ENCODE peak calls at places on chromosomes 6 and 20, in eight cellular contexts. X is suprapubic skin, E is Panc1, B is HL-60, O is endothelial cell of umbilical vein, C is transverse colon, Z is breast epithelium, T is K562. Y is an unnamed sample.

GRCh38 chr20:46808565-46808964 is 86.1 kb upstream of the EYA2 start:
- DNase-seq in X (no peak), E (no peak), B (no peak), O (no peak), C (no peak), Z (no peak), T (no peak), Y (no peak)

GRCh38 chr6:20673458-20673857 is 139.2 kb downstream of the CDKAL1 start:
- DNase-seq in X (no peak), E (no peak), B (no peak), O (no peak), C (no peak), Z (no peak), T (no peak), Y (no peak)

GRCh38 chr6:28635547-28636158 is 110.0 kb downstream of the GPX5 start:
- DNase-seq in X (no peak), E (no peak), B (no peak), O (no peak), C (no peak), Z (no peak), T (no peak), Y (no peak)

GRCh38 chr20:37323985-37324384 is 22.0 kb upstream of the SRC start:
- DNase-seq in X (no peak), E (no peak), B (no peak), O (no peak), C (no peak), Z (no peak), T (no peak), Y (no peak)

GRCh38 chr6:7811441-7811840 is 85.5 kb downstream of the BMP6 start:
- DNase-seq in X (no peak), E (no peak), B (no peak), O (no peak), C (no peak), Z (no peak), T (no peak), Y (no peak)

GRCh38 chr20:61287583-61287982 is 35.5 kb downstream of the CDH4 start:
- DNase-seq in X (no peak), E (no peak), B (no peak), O (no peak), C (no peak), Z (no peak), T (no peak), Y (no peak)

GRCh38 chr20:19252670-19253120 is 40.3 kb downstream of the SLC24A3 start:
- DNase-seq in X (peak; percentile 84), E (no peak), B (peak; percentile 99), O (no peak), C (peak; percentile 26), Z (no peak), T (no peak), Y (no peak)

GRCh38 chr20:8853805-8854338 is 215.0 kb upstream of the PLCB4 start:
- DNase-seq in X (no peak), E (peak; percentile 51), B (no peak), O (peak; percentile 90), C (no peak), Z (no peak), T (peak; percentile 61), Y (no peak)

GRCh38 chr6:39273394-39273793 is 40.8 kb downstream of the KCNK17 start:
- DNase-seq in X (no peak), E (no peak), B (no peak), O (no peak), C (peak; percentile 41), Z (no peak), T (no peak), Y (peak; percentile 73)

GRCh38 chr6:125688138-125688537 is 61.3 kb upstream of the HEY2 start:
- DNase-seq in X (no peak), E (no peak), B (no peak), O (no peak), C (no peak), Z (no peak), T (no peak), Y (no peak)

GRCh38 chr6:121516331-121516730 is 80.9 kb downstream of the GJA1 start:
- DNase-seq in X (no peak), E (no peak), B (no peak), O (peak; percentile 49), C (no peak), Z (no peak), T (no peak), Y (no peak)

GRCh38 chr6:126664271-126664670 is 324.4 kb downstream of the CENPW start:
- DNase-seq in X (no peak), E (no peak), B (no peak), O (no peak), C (no peak), Z (no peak), T (no peak), Y (no peak)

GRCh38 chr6:55974688-55975087 is 99.3 kb upstream of the BMP5 start:
- DNase-seq in X (no peak), E (no peak), B (no peak), O (peak; percentile 11), C (no peak), Z (no peak), T (no peak), Y (no peak)

GRCh38 chr6:154261688-154262397 is 94.8 kb downstream of the IPCEF1 start:
- DNase-seq in X (no peak), E (no peak), B (no peak), O (no peak), C (no peak), Z (no peak), T (no peak), Y (no peak)

GRCh38 chr20:41119593-41120561 is 17.5 kb upstream of the PLCG1 start:
- DNase-seq in X (no peak), E (no peak), B (no peak), O (no peak), C (no peak), Z (no peak), T (no peak), Y (no peak)

DNA sequence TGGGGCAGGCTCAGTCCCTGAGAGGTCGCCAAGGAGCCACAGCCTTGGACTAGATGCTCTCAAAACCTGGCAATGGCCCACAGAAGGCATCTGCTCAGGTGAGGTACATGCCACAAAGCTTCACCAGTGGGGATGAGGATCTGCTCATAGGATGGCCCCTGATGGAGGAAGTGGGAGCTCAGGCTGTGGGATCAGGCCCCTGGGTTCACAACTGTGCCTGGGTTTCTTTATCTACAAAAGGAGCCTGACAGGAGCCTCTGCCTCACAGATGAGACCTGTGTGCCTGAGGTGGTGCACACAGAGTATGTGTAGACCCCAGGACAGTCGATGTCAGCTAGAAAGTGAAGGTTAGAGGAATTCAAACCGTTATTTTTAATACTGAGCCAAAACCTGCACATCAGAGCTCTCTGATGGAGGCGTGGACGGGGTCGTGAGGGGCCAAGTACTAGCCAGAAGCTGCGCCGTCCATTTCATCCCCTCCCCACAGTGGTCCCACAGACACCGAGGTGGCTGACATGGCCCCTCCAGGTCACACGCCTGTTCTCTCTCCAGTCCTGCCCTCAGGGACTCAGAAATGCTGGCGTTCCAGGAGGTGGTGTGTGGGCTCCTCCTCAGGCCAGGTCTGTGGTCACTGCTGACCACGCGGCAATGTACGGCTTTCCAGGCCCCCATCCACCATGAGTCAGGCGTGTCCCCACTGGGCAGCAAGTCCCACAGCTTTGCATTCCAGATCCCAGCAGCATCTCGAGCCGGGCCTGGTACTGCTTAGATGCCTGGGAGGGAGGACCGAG is 33.3 kb downstream of the NTSR1 start:
- DNase-seq in X (no peak), E (no peak), B (no peak), O (no peak), C (no peak), Z (peak; percentile 38), T (no peak), Y (no peak)
- TF ChIP-seq POLR2AphosphoS5 in X (no peak), E (no peak), B (no peak), O (no peak), C (no peak), Z (no peak), T (no peak), Y (no peak)

GRCh38 chr20:31570021-31570463 is 35.0 kb upstream of the ID1 start:
- DNase-seq in X (no peak), E (no peak), B (no peak), O (no peak), C (no peak), Z (no peak), T (no peak), Y (no peak)

GRCh38 chr20:31568041-31568731 is 36.9 kb upstream of the ID1 start:
- DNase-seq in X (no peak), E (no peak), B (no peak), O (peak; percentile 43), C (no peak), Z (no peak), T (no peak), Y (no peak)

GRCh38 chr20:31570735-31571617 is 34.1 kb upstream of the ID1 start:
- DNase-seq in X (no peak), E (no peak), B (no peak), O (no peak), C (peak; percentile 25), Z (no peak), T (no peak), Y (no peak)

GRCh38 chr20:31568773-31569162 is 36.3 kb upstream of the ID1 start:
- DNase-seq in X (no peak), E (no peak), B (no peak), O (no peak), C (no peak), Z (no peak), T (no peak), Y (no peak)

GRCh38 chr20:31569163-31570020 is 35.7 kb upstream of the ID1 start:
- DNase-seq in X (no peak), E (no peak), B (no peak), O (peak; percentile 63), C (peak; percentile 64), Z (no peak), T (peak; percentile 66), Y (peak; percentile 68)
- TF ChIP-seq POLR2AphosphoS5 in X (no peak), E (peak; percentile 15), B (no peak), O (no peak), C (peak; percentile 5), Z (no peak), T (no peak), Y (peak; percentile 51)

GRCh38 chr20:50427740-50428462 is 82.3 kb upstream of the PTPN1 start:
- DNase-seq in X (no peak), E (no peak), B (no peak), O (peak; percentile 44), C (no peak), Z (no peak), T (peak; percentile 24), Y (peak; percentile 67)

GRCh38 chr20:50423758-50424157 is 86.4 kb upstream of the PTPN1 start:
- DNase-seq in X (no peak), E (no peak), B (no peak), O (no peak), C (no peak), Z (no peak), T (no peak), Y (no peak)

GRCh38 chr20:50428463-50428828 is 81.7 kb upstream of the PTPN1 start:
- DNase-seq in X (no peak), E (no peak), B (no peak), O (no peak), C (no peak), Z (no peak), T (no peak), Y (no peak)

GRCh38 chr20:50426865-50427739 is 83.1 kb upstream of the PTPN1 start:
- DNase-seq in X (no peak), E (no peak), B (no peak), O (no peak), C (no peak), Z (no peak), T (no peak), Y (no peak)

GRCh38 chr20:50425076-50425475 is 85.1 kb upstream of the PTPN1 start:
- DNase-seq in X (no peak), E (no peak), B (no peak), O (no peak), C (no peak), Z (no peak), T (peak; percentile 62), Y (no peak)
- TF ChIP-seq POLR2AphosphoS5 in X (no peak), E (no peak), B (no peak), O (no peak), C (no peak), Z (no peak), T (no peak), Y (no peak)

GRCh38 chr20:17558154-17558940 is 11.5 kb upstream of the DSTN start:
- DNase-seq in X (no peak), E (peak; percentile 96), B (no peak), O (peak; percentile 95), C (peak; percentile 35), Z (no peak), T (peak; percentile 65), Y (peak; percentile 42)
- TF ChIP-seq POLR2AphosphoS5 in X (peak; percentile 58), E (no peak), B (no peak), O (peak; percentile 86), C (peak; percentile 61), Z (no peak), T (peak; percentile 27), Y (peak; percentile 61)